ENCODE peak calls at places on chromosomes 7 and 10, in five cellular contexts. I, U, Q, Z and K are unnamed samples.

GRCh38 chr10:79336739-79337138 is 10.5 kb upstream of the PPIF start:
- DNase-seq in Q (no peak), U (no peak), I (no peak), Z (no peak), K (no peak)

GRCh38 chr10:123568751-123569150 is 97.4 kb upstream of the GPR26 start:
- DNase-seq in U (no peak), Q (no peak), Z (no peak), I (no peak), K (no peak)

GRCh38 chr10:75736889-75737610 is 305.6 kb downstream of the LRMDA start:
- DNase-seq in Q (no peak), Z (no peak), I (no peak), U (no peak), K (no peak)

GRCh38 chr10:133127291-133128125 is 32.5 kb upstream of the KNDC1 start:
- DNase-seq in Q (peak; percentile 89), Z (no peak), U (no peak), I (peak; percentile 80), K (peak; percentile 54)

GRCh38 chr7:131096267-131096927 is 231.3 kb upstream of the MKLN1 start:
- DNase-seq in U (peak; percentile 52), Z (no peak), I (no peak), Q (no peak), K (no peak)

GRCh38 chr7:158274996-158275395 is 312.6 kb downstream of the PTPRN2 start:
- DNase-seq in Q (no peak), I (peak; percentile 9), U (no peak), Z (no peak), K (no peak)

GRCh38 chr10:60704480-60704879 is 73.8 kb upstream of the CDK1 start:
- DNase-seq in Z (no peak), I (no peak), Q (no peak), U (peak; percentile 87), K (peak; percentile 34)

GRCh38 chr10:133182190-133182589 is 22.2 kb downstream of the KNDC1 start:
- DNase-seq in Z (no peak), I (no peak), U (no peak), Q (no peak), K (no peak)

GRCh38 chr10:5234106-5234877 is 37.7 kb downstream of the AKR1C4 start:
- DNase-seq in Z (no peak), U (peak; percentile 91), Q (no peak), I (no peak), K (peak; percentile 18)

GRCh38 chr7:35424869-35425495 is 171.1 kb upstream of the TBX20 start:
- DNase-seq in Z (no peak), Q (peak; percentile 67), U (peak; percentile 41), I (peak; percentile 61), K (peak; percentile 51)
- TF ChIP-seq ESRRA in Z (no peak), Q (no peak), U (no peak), I (no peak), K (no peak)

GRCh38 chr10:58424176-58424575 is 39.0 kb downstream of the TFAM start:
- DNase-seq in Q (no peak), Z (no peak), I (no peak), U (no peak), K (no peak)
- TF ChIP-seq ESRRA in Q (no peak), Z (no peak), I (no peak), U (no peak), K (no peak)

DNA sequence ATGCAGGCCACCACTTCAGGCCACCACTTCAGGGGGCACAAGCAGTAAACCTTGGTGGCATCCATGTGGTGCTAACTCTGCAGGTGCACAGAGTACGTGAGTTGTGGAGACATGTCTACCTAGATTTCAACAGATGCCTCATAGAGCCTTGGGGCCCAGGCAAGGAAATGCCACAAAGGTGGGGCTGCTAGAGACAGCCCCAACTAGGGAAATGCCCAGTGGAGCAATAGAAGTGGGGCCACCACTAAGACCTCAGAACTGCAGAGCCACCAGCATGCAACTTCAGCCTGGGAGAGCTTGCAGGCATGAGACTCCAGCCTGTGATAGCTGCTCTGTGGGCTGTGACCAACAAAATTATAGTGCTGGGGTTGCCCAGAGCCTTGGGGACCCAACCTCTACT is 107.6 kb downstream of the DNAJC1 start:
- DNase-seq in Z (no peak), I (no peak), Q (no peak), U (no peak), K (no peak)
- TF ChIP-seq ESRRA in Z (no peak), I (no peak), Q (no peak), U (no peak), K (no peak)

DNA sequence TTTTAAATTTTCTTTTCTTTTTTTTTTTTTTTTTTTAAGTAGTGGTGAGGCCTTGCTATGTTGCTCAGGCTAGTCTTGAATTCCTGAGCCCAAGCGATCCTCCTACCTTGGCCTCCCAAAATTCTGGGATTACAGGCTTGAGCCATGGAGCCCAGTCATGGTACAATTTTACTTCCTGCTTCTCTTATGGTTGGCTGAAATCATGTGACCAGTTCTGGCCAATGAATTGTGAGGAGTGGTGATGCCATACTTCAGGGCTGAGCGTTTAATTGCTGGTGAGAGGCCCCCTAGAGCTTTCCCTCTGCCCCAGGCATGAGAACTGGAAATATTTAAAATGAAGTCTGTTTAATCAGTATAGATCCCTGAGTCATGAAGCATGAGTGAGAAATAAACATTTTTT is 22.2 kb upstream of the BAIAP2L1 start:
- DNase-seq in U (peak; percentile 36), Q (peak; percentile 53), I (no peak), Z (no peak), K (peak; percentile 82)
- TF ChIP-seq ESRRA in U (no peak), Q (no peak), I (no peak), Z (no peak), K (no peak)

DNA sequence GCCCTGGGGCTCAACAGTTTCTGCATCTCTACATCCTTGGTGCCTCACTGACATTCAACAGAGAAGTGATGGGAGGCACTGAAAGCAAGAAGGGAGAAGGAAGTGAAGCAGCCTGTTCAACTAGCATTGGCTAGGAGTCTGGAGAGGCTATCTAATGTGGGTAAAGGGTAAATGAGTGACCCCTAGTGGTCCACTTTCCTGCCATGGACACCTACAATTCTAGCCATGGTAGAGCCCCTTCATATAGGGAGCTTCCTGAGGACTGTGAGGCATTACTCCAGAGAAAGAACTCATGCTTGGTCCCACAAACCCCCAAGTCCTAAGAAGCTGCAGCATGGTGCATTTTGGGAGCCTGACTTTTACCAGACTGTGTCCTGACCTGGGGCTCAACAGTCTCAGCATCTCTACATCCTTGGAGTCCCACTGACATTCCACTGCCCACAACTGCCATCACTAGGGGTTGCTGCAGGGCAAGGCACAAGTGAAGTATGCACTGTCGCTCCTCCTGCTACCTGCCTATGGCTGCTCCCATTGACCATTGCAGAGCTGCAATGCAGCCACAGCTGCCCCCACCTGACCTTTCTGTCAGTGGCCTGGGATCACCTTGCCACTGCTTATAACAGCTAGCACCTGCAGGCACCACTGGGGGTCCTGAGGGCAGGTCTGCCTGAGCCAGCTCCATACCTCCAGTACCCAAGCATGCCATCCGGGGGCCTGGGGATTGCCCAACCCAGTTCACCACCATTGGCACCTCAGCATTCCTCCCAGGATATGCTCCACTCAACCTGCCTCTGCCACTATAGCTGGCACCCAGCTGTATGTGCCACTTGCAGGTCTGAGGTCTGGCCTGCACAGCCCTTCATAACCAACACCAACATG is 44.1 kb upstream of the CDK6 start:
- DNase-seq in Z (no peak), Q (no peak), I (peak; percentile 63), U (peak; percentile 62), K (peak; percentile 47)
- TF ChIP-seq ESRRA in Z (no peak), Q (no peak), I (no peak), U (no peak), K (no peak)

DNA sequence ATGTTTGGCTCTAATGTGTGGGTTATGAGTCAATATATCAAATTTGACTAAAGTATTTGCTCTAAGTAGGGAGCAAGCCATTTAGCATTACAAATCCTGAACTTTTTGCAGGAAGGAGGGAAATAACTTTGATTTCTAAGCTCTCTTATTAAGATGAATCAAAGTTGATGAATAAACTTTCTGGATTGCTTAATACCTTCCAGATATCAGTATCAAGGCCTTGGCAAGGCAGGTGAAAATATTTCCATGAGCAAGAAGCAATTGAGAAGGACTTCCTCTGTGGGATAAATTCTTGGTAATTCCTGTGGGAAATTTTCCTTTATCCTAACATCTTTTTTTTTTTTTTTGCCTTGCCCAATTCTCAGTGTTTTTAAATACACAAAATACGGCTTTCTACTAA is 258.9 kb downstream of the AHR start:
- DNase-seq in I (no peak), U (no peak), Q (no peak), Z (no peak), K (no peak)
- TF ChIP-seq ESRRA in I (no peak), U (no peak), Q (no peak), Z (no peak), K (no peak)